ENCODE peak calls at places on chromosomes 11 and 22, in five cellular contexts. L is upper lobe of left lung, F is prostate gland, Q is sigmoid colon, I is breast epithelium. W is an unnamed sample.

GRCh38 chr11:20620988-20621387 is 21.6 kb downstream of the SLC6A5 start:
- DNase-seq in F (no peak), L (no peak), I (no peak), Q (no peak), W (no peak)

GRCh38 chr11:38543311-38543710 is 1945.3 kb upstream of the RAG2 start:
- DNase-seq in I (no peak), L (no peak), Q (no peak), F (no peak), W (no peak)

GRCh38 chr22:33850724-33851123 is 69.6 kb downstream of the LARGE1 start:
- DNase-seq in Q (no peak), F (no peak), I (no peak), L (no peak), W (no peak)

GRCh38 chr22:18970180-18970947 is 34.3 kb upstream of the PRODH start:
- DNase-seq in I (no peak), F (no peak), Q (no peak), L (peak; percentile 87), W (no peak)

GRCh38 chr22:49292909-49293308 is 534.8 kb downstream of the BRD1 start:
- DNase-seq in I (peak; percentile 12), F (no peak), L (no peak), Q (no peak), W (peak; percentile 74)

GRCh38 chr22:20086101-20086599 is 6.1 kb downstream of the DGCR8 start:
- DNase-seq in L (peak; percentile 76), F (no peak), I (no peak), Q (no peak), W (no peak)

GRCh38 chr11:120801801-120802689 is 221.9 kb upstream of the TBCEL start:
- DNase-seq in I (peak; percentile 71), L (no peak), Q (peak; percentile 72), F (peak; percentile 63), W (no peak)

GRCh38 chr11:79045811-79046304 is 395.0 kb downstream of the TENM4 start:
- DNase-seq in L (no peak), Q (no peak), I (no peak), F (no peak), W (no peak)

GRCh38 chr11:96200243-96200642 is 142.8 kb downstream of the MAML2 start:
- DNase-seq in I (no peak), L (no peak), F (no peak), Q (no peak), W (no peak)

GRCh38 chr22:45425531-45426265 is 12.2 kb downstream of the RIBC2 start:
- DNase-seq in L (no peak), I (peak; percentile 46), Q (no peak), F (no peak), W (peak; percentile 94)

GRCh38 chr11:69663326-69663725 is 11.8 kb downstream of the LTO1 start:
- DNase-seq in Q (peak; percentile 22), L (no peak), I (no peak), F (no peak), W (no peak)

GRCh38 chr22:47444746-47445065 is 682.3 kb downstream of the TBC1D22A start:
- DNase-seq in F (no peak), I (no peak), Q (peak; percentile 50), L (peak; percentile 56), W (peak; percentile 77)

GRCh38 chr11:57647960-57648776 is 1.5 kb downstream of the YPEL4 start:
- DNase-seq in Q (no peak), F (no peak), I (no peak), L (no peak), W (no peak)

GRCh38 chr22:20945578-20945934 is 21.5 kb upstream of the AIFM3 start:
- DNase-seq in Q (no peak), L (no peak), F (no peak), I (no peak), W (no peak)

GRCh38 chr11:109527496-109527895 is 105.5 kb downstream of the C11orf87 start:
- DNase-seq in F (no peak), I (no peak), Q (no peak), L (no peak), W (no peak)

GRCh38 chr22:50302041-50302541 is 5.4 kb downstream of the PLXNB2 start:
- DNase-seq in L (peak; percentile 70), Q (no peak), I (no peak), F (no peak), W (no peak)

GRCh38 chr11:97814325-97814959 is 1206.3 kb upstream of the CNTN5 start:
- DNase-seq in Q (no peak), L (no peak), F (no peak), I (no peak), W (no peak)

GRCh38 chr22:26512149-26512793 is at the start of gene TFIP11:
- DNase-seq in Q (peak; percentile 96), F (peak; percentile 93), L (peak; percentile 99), I (peak; percentile 94), W (peak; percentile 98)

GRCh38 chr11:12989428-12990242 is 19.5 kb upstream of the RASSF10 start:
- DNase-seq in Q (no peak), F (no peak), L (no peak), I (no peak), W (no peak)

GRCh38 chr11:83521647-83522596 is 235.8 kb upstream of the CCDC90B start:
- DNase-seq in L (no peak), I (no peak), F (no peak), Q (no peak), W (no peak)

GRCh38 chr11:48077251-48077650 is 96.9 kb downstream of the PTPRJ start:
- DNase-seq in Q (no peak), F (no peak), L (no peak), I (no peak), W (no peak)

GRCh38 chr11:94706211-94706610 is 61.9 kb upstream of the AMOTL1 start:
- DNase-seq in Q (no peak), L (no peak), I (no peak), F (peak; percentile 76), W (no peak)

GRCh38 chr11:128910583-128910982 is 19.4 kb downstream of the KCNJ5 start:
- DNase-seq in F (no peak), Q (no peak), L (no peak), I (no peak), W (no peak)

GRCh38 chr22:27461470-27461869 is 340.1 kb downstream of the MN1 start:
- DNase-seq in F (no peak), I (no peak), Q (no peak), L (no peak), W (no peak)

GRCh38 chr22:30574095-30574981 is at the start of gene GAL3ST1:
- DNase-seq in Q (no peak), L (peak; percentile 87), F (no peak), I (no peak), W (no peak)

GRCh38 chr11:16857186-16857585 is 118.7 kb downstream of the C11orf58 start:
- DNase-seq in F (no peak), L (no peak), I (no peak), Q (no peak), W (no peak)

GRCh38 chr11:55624531-55624930 is 10.4 kb upstream of the OR4P4 start:
- DNase-seq in F (no peak), I (no peak), Q (no peak), L (no peak), W (no peak)

GRCh38 chr22:29702025-29702930 is 17.5 kb upstream of the CABP7 start:
- DNase-seq in F (no peak), L (no peak), I (no peak), Q (no peak), W (no peak)

GRCh38 chr22:49212002-49212401 is 615.7 kb downstream of the BRD1 start:
- DNase-seq in I (peak; percentile 5), Q (peak; percentile 51), L (no peak), F (no peak), W (peak; percentile 49)

GRCh38 chr11:119496453-119496852 is 73.5 kb upstream of the THY1 start:
- DNase-seq in L (no peak), F (no peak), Q (no peak), I (no peak), W (no peak)

GRCh38 chr11:75668508-75669297 is at the start of gene MAP6:
- DNase-seq in I (no peak), L (peak; percentile 86), F (no peak), Q (no peak), W (no peak)

DNA sequence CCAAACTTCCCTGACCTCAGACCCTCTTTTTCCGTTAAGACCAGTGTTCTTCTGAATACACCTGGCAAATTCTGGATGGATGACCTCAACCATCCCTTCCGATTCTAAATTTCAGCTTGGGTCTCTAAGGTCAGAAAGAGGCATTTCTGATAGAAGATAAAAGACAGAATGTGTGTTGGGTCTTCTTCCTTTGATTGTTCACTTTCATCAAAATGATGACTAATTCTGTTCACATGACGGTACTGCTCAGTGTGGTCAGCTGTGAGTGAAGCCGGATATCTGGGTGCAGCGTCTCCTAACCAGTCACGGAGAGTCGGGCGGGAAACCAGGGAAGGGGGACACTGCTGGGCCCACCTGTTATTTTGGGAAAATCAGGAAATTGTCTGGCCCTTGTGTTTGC is 151.6 kb upstream of the NAV2 start:
- DNase-seq in F (no peak), L (no peak), Q (no peak), I (no peak), W (no peak)
- TF ChIP-seq POLR2AphosphoS5 in F (no peak), L (no peak), Q (no peak), I (no peak), W (no peak)

GRCh38 chr11:76712125-76712524 is 41.6 kb upstream of the LRRC32 start:
- DNase-seq in F (no peak), Q (no peak), L (no peak), I (no peak), W (no peak)

GRCh38 chr11:76716268-76716667 is 45.7 kb upstream of the LRRC32 start:
- DNase-seq in F (no peak), L (peak; percentile 61), I (no peak), Q (no peak), W (no peak)

GRCh38 chr11:76717369-76717768 is 46.8 kb upstream of the LRRC32 start:
- DNase-seq in F (no peak), Q (no peak), I (no peak), L (no peak), W (no peak)

GRCh38 chr11:76713499-76713898 is 43.0 kb upstream of the LRRC32 start:
- DNase-seq in F (no peak), I (no peak), Q (no peak), L (no peak), W (no peak)

DNA sequence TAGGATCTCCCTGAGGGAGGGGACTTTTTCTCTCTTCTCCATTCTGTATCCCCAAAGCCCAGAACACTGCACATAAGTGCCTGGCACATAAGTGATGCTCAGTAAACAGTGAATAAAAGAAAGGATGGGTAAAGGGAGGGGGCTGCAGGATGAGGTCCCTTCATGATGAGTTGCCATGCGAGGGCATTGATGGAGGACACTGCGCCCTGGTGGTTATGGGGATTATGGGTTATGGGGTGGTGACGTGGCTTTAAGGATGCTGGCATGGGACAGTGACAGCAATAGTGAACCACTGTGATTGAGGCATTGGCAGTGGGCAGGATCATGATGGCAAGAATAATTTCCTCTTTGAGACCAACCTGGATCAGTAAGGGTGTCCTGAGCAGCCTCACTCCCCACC is 43.9 kb upstream of the LRRC32 start:
- DNase-seq in I (no peak), L (no peak), F (no peak), Q (no peak), W (no peak)
- TF ChIP-seq CTCF in I (no peak), L (no peak), F (no peak), Q (no peak), W (no peak)

DNA sequence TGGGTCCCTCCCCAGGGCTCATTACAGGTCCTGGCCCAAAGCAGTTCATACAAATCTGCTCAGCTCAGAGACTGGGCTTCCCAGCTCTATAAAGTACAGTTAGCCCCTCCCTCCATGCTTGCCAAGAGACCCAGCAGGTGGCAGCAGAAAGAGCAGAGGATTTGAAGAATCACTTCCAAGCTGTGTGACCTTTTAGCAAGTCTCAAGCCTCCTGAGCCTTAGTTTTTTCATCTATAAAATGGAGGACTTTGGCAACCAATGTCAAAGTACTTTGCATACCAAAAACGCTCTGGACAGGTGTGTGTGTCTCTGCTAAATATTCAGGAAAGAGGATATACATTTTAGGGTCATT is 26.6 kb downstream of the RELT start:
- DNase-seq in F (no peak), I (no peak), Q (no peak), L (no peak), W (no peak)
- TF ChIP-seq POLR2AphosphoS5 in F (no peak), I (no peak), Q (no peak), L (no peak), W (no peak)

GRCh38 chr11:70689764-70690163 is 291.4 kb downstream of the CTTN start:
- DNase-seq in L (no peak), F (no peak), I (no peak), Q (no peak), W (no peak)
- TF ChIP-seq CTCF in L (no peak), F (no peak), I (no peak), Q (no peak), W (no peak)